ENCODE peak calls at places on chromosomes 13 and 19, in seven cellular contexts. U, E, M, C, T, F and J are unnamed samples. For H3K36me3, the result is how much of the 10 kb centered on the place peaks cover.

GRCh38 chr13:44759723-44760360 is 183.7 kb upstream of the TSC22D1 start:
- DNase-seq in U (no peak), M (no peak), E (no peak), T (peak), C (peak), F (peak), J (peak)

GRCh38 chr13:60009300-60010248 is 154.2 kb downstream of the DIAPH3 start:
- DNase-seq in U (no peak), E (peak), M (no peak), F (peak), T (no peak), C (no peak), J (no peak)

GRCh38 chr13:72126424-72126823 is 259.4 kb upstream of the DACH1 start:
- DNase-seq in F (no peak), U (no peak), M (no peak), T (no peak), E (no peak), C (no peak), J (no peak)

GRCh38 chr19:56217039-56217949 is 15.2 kb downstream of the ZSCAN5C start:
- DNase-seq in T (no peak), M (no peak), F (peak), U (peak), C (peak), E (no peak), J (peak)

GRCh38 chr19:17420267-17420924 is 549 bp downstream of the MVB12A start:
- DNase-seq in E (peak), F (peak), M (peak), T (peak), C (peak), U (peak), J (peak)

GRCh38 chr19:12789904-12790619 is 1.2 kb upstream of the JUNB start:
- DNase-seq in M (peak), U (peak), T (peak), F (peak), C (peak), E (peak), J (peak)

GRCh38 chr13:76226941-76227340 is 590.8 kb downstream of the LMO7 start:
- DNase-seq in T (no peak), E (no peak), M (no peak), C (no peak), F (no peak), U (no peak), J (no peak)

GRCh38 chr13:37348916-37349653 is 243.6 kb upstream of the CSNK1A1L start:
- DNase-seq in T (no peak), F (no peak), M (no peak), E (no peak), C (no peak), U (no peak), J (no peak)

GRCh38 chr19:13712767-13713201 is 51.5 kb upstream of the MRI1 start:
- DNase-seq in C (no peak), E (no peak), M (no peak), T (no peak), U (peak), F (no peak), J (peak)

GRCh38 chr13:110387451-110388140 is 80.5 kb downstream of the COL4A2 start:
- DNase-seq in M (peak), F (peak), C (peak), T (no peak), U (peak), E (peak), J (peak)

GRCh38 chr13:114111577-114111976 is 20.8 kb downstream of the RASA3 start:
- DNase-seq in M (peak), E (peak), F (no peak), C (no peak), U (no peak), T (no peak), J (no peak)

GRCh38 chr19:1651548-1652394 is 644 bp downstream of the TCF3 start:
- DNase-seq in F (peak), M (no peak), T (peak), U (peak), E (peak), C (peak), J (peak)

GRCh38 chr13:66397133-66397532 is 833.0 kb downstream of the PCDH9 start:
- DNase-seq in C (no peak), E (no peak), U (no peak), T (no peak), M (no peak), F (no peak), J (no peak)

GRCh38 chr13:45398862-45399261 is 19.3 kb downstream of the SLC25A30 start:
- DNase-seq in E (no peak), U (no peak), T (no peak), F (no peak), C (no peak), M (no peak), J (no peak)

GRCh38 chr13:110957181-110957884 is 42.5 kb upstream of the ANKRD10 start:
- DNase-seq in E (no peak), T (no peak), M (no peak), U (no peak), F (no peak), C (no peak), J (no peak)

GRCh38 chr13:40155176-40155575 is 499.7 kb downstream of the COG6 start:
- DNase-seq in T (no peak), U (no peak), M (no peak), F (no peak), C (no peak), E (no peak), J (no peak)

GRCh38 chr13:113220877-113221276 is 11.5 kb downstream of the CUL4A start:
- DNase-seq in U (peak), E (no peak), C (no peak), M (no peak), T (no peak), F (no peak), J (peak)

GRCh38 chr19:4967738-4968461 is 1.0 kb upstream of the KDM4B start:
- DNase-seq in F (no peak), M (no peak), U (no peak), C (peak), T (no peak), E (no peak), J (no peak)

GRCh38 chr13:50306096-50306495 is 290.9 kb downstream of the KCNRG start:
- DNase-seq in E (no peak), M (no peak), U (no peak), F (no peak), T (no peak), C (no peak), J (no peak)

GRCh38 chr13:113656831-113657671 is 947 bp downstream of the ATP4B start:
- DNase-seq in C (no peak), E (peak), T (no peak), M (peak), F (no peak), U (no peak), J (peak)

DNA sequence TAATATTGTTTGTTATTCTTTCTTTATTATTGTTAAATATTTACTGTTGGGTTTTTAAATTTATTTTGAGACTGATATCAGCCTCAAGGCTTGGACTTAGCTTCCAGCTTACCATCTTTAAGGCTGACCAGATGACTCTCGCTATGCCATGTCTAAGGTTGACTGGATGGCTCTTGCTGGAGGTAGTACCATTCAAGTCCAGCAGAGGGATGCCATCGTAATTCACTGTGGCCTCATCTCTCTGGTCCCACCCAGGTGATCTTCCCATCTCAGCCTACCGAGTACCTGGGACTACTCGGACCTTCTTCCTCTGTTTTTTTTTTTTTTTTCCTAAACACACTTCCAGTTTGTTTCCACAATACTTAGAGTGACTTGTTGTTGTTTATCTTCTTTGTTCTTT is 41.7 kb upstream of the ZNF91 start:
- DNase-seq in F (no peak), T (no peak), U (no peak), E (no peak), M (no peak), C (no peak), J (no peak)
- TF ChIP-seq CTCF in F (no peak), T (no peak), U (peak), E (no peak), M (no peak), C (no peak), J (peak)

GRCh38 chr19:45821103-45821521 is 6.0 kb upstream of the RSPH6A start:
- DNase-seq in E (no peak), U (no peak), M (no peak), T (no peak), F (no peak), C (no peak), J (no peak)
- H3K36me3 ChIP-seq in E (under half), U (half or more), M (under half), T (under half), F (under half), C (under half), J (half or more)

GRCh38 chr19:29983568-29983967 is 41.5 kb downstream of the URI1 start:
- DNase-seq in T (no peak), E (no peak), U (no peak), C (no peak), M (no peak), F (no peak), J (no peak)
- TF ChIP-seq CTCF in T (no peak), E (no peak), U (no peak), C (no peak), M (no peak), F (no peak), J (no peak)

DNA sequence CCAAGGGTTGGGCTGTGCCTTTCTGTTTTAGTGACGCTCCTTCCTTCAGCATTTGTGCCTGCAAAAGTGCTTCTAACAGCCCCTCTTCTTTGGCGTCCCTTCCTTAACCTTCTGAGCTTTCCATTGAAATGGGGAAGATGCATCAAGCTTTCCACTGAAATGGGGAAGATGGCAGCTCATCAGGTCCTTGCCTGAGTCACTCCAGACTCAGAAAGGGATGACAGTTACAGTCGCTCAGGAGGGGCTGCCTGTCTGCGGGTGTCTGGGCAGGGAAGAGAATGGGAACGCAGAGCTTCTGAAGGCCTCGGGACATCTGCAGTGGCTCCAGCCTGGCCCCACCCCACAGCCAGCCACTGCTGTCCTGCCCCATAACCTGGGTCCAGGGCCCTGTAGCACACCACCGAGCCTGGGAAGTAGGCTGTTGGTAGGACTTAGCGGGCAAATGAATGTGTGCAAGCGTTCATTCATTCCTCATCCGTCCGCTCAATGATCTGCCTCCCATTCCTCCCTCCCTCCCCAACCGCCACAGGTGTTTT is 9.8 kb downstream of the AP1M1 start:
- DNase-seq in F (no peak), T (no peak), C (no peak), U (no peak), E (no peak), M (no peak), J (no peak)
- H3K36me3 ChIP-seq in F (under half), T (under half), C (under half), U (half or more), E (under half), M (half or more), J (half or more)

GRCh38 chr13:79295906-79296564 is 110.0 kb downstream of the RBM26 start:
- DNase-seq in U (no peak), M (no peak), E (no peak), C (no peak), T (no peak), F (peak), J (no peak)
- TF ChIP-seq CTCF in U (no peak), M (no peak), E (no peak), C (no peak), T (no peak), F (no peak), J (no peak)

DNA sequence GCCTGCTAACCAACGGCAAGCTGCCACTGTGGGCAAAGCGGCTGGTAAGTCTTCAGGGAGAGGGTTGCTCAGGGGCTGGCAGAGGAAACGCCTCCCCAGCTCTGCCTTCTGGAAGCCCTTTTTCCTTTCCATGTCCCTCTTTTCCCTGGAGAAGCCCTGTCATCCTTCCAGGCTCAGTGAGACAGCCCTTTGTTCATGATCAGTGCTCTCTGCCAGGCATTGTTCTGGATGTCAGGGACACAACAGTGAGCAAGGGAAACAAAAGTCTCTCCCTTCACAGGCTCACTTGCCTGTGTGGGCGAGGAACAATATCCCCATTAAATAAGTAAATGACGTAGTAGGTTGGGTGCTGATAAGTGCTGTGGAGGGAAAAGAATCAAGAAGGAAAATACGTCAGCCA is 13.9 kb upstream of the OVOL3 start:
- DNase-seq in F (no peak), C (no peak), T (no peak), E (no peak), U (no peak), M (no peak), J (no peak)
- H3K36me3 ChIP-seq in F (under half), C (under half), T (under half), E (under half), U (under half), M (under half), J (under half)

GRCh38 chr19:18785179-18786124 is 5.7 kb downstream of the COMP start:
- DNase-seq in F (peak), C (peak), T (peak), E (peak), U (peak), M (peak), J (peak)
- TF ChIP-seq CTCF in F (no peak), C (no peak), T (no peak), E (no peak), U (no peak), M (no peak), J (no peak)